ENCODE peak calls at places on chromosome 20, in nine cellular contexts. One of them, this sample, is unnamed.
A peak's percentile ranks its signal among the peaks of the same experiment; 100 is the strongest.

GRCh38 chr20:50518270-50518721 is 8.1 kb downstream of the PTPN1 start:
- DNase-seq in NCI-H1417: no peak
- DNase-seq in activated naive CD8-positive, alpha-beta T cell treated with anti-CD3 and anti-CD28 coated beads for 36 hours: no peak
- DNase-seq in omental fat pad: no peak
- DNase-seq in LoVo: no peak
- DNase-seq in NCI-H774: no peak
- DNase-seq in H7: no peak
- DNase-seq in HFFc6: peak; percentile 64
- DNase-seq in C1 segment of cervical spinal cord: no peak
- DNase-seq in this sample: peak; percentile 41

GRCh38 chr20:24465730-24466129 is 3.7 kb upstream of the SYNDIG1 start:
- DNase-seq in H7: no peak
- DNase-seq in omental fat pad: no peak
- DNase-seq in C1 segment of cervical spinal cord: peak; percentile 29
- DNase-seq in HFFc6: peak; percentile 59
- DNase-seq in activated naive CD8-positive, alpha-beta T cell treated with anti-CD3 and anti-CD28 coated beads for 36 hours: no peak
- DNase-seq in NCI-H1417: no peak
- DNase-seq in NCI-H774: no peak
- DNase-seq in LoVo: no peak
- DNase-seq in this sample: peak; percentile 67

GRCh38 chr20:13220857-13221297 is at the start of gene ISM1:
- DNase-seq in C1 segment of cervical spinal cord: peak; percentile 3
- DNase-seq in LoVo: peak; percentile 18
- DNase-seq in HFFc6: no peak
- DNase-seq in NCI-H774: peak; percentile 13
- DNase-seq in activated naive CD8-positive, alpha-beta T cell treated with anti-CD3 and anti-CD28 coated beads for 36 hours: peak; percentile 50
- DNase-seq in NCI-H1417: peak; percentile 85
- DNase-seq in omental fat pad: no peak
- DNase-seq in H7: peak; percentile 69
- DNase-seq in this sample: peak; percentile 19

GRCh38 chr20:48629069-48629959 is 198.5 kb downstream of the PREX1 start:
- DNase-seq in HFFc6: no peak
- DNase-seq in C1 segment of cervical spinal cord: no peak
- DNase-seq in LoVo: no peak
- DNase-seq in NCI-H1417: no peak
- DNase-seq in H7: no peak
- DNase-seq in activated naive CD8-positive, alpha-beta T cell treated with anti-CD3 and anti-CD28 coated beads for 36 hours: no peak
- DNase-seq in NCI-H774: no peak
- DNase-seq in omental fat pad: no peak
- DNase-seq in this sample: no peak

GRCh38 chr20:17059465-17059864 is 167.4 kb upstream of the PCSK2 start:
- DNase-seq in LoVo: peak; percentile 7
- DNase-seq in omental fat pad: no peak
- DNase-seq in NCI-H774: no peak
- DNase-seq in activated naive CD8-positive, alpha-beta T cell treated with anti-CD3 and anti-CD28 coated beads for 36 hours: no peak
- DNase-seq in HFFc6: no peak
- DNase-seq in C1 segment of cervical spinal cord: no peak
- DNase-seq in NCI-H1417: no peak
- DNase-seq in H7: no peak
- DNase-seq in this sample: peak; percentile 48

GRCh38 chr20:33169176-33169794 is 1.3 kb downstream of the BPIFA2 start:
- DNase-seq in C1 segment of cervical spinal cord: no peak
- DNase-seq in activated naive CD8-positive, alpha-beta T cell treated with anti-CD3 and anti-CD28 coated beads for 36 hours: peak; percentile 25
- DNase-seq in LoVo: no peak
- DNase-seq in omental fat pad: no peak
- DNase-seq in NCI-H774: no peak
- DNase-seq in H7: peak; percentile 63
- DNase-seq in NCI-H1417: no peak
- DNase-seq in HFFc6: no peak
- DNase-seq in this sample: no peak

GRCh38 chr20:10667560-10668167 is 6.1 kb downstream of the JAG1 start:
- DNase-seq in omental fat pad: no peak
- DNase-seq in NCI-H1417: peak; percentile 39
- DNase-seq in NCI-H774: no peak
- DNase-seq in LoVo: no peak
- DNase-seq in HFFc6: no peak
- DNase-seq in C1 segment of cervical spinal cord: no peak
- DNase-seq in H7: no peak
- DNase-seq in activated naive CD8-positive, alpha-beta T cell treated with anti-CD3 and anti-CD28 coated beads for 36 hours: no peak
- DNase-seq in this sample: peak; percentile 78

GRCh38 chr20:42483694-42484303 is 705.9 kb downstream of the PTPRT start:
- DNase-seq in HFFc6: no peak
- DNase-seq in LoVo: no peak
- DNase-seq in H7: peak; percentile 61
- DNase-seq in activated naive CD8-positive, alpha-beta T cell treated with anti-CD3 and anti-CD28 coated beads for 36 hours: peak; percentile 4
- DNase-seq in NCI-H1417: peak; percentile 10
- DNase-seq in NCI-H774: no peak
- DNase-seq in C1 segment of cervical spinal cord: no peak
- DNase-seq in omental fat pad: no peak
- DNase-seq in this sample: peak; percentile 35